ENCODE peak calls at places on chromosome 11, in eight cellular contexts. One of them, this sample, is unnamed.

GRCh38 chr11:132908017-132908810 is 624.1 kb downstream of the OPCML start:
- DNase-seq in adrenal gland: no peak
- DNase-seq in left ventricle myocardium inferior: no peak
- DNase-seq in psoas muscle: no peak
- DNase-seq in heart right ventricle: no peak
- DNase-seq in A549: no peak
- DNase-seq in neural progenitor cell: no peak
- DNase-seq in cardiac fibroblast: no peak
- DNase-seq in this sample: no peak

GRCh38 chr11:65791719-65792213 is 4.9 kb downstream of the OVOL1 start:
- DNase-seq in adrenal gland: no peak
- DNase-seq in heart right ventricle: no peak
- DNase-seq in cardiac fibroblast: no peak
- DNase-seq in left ventricle myocardium inferior: no peak
- DNase-seq in psoas muscle: no peak
- DNase-seq in neural progenitor cell: no peak
- DNase-seq in A549: no peak
- DNase-seq in this sample: peak

GRCh38 chr11:116857936-116858335 is 20.5 kb upstream of the APOA1 start:
- DNase-seq in psoas muscle: no peak
- DNase-seq in neural progenitor cell: no peak
- DNase-seq in A549: no peak
- DNase-seq in cardiac fibroblast: no peak
- DNase-seq in left ventricle myocardium inferior: no peak
- DNase-seq in heart right ventricle: no peak
- DNase-seq in adrenal gland: no peak
- DNase-seq in this sample: no peak

GRCh38 chr11:23288001-23288783 is 427.9 kb upstream of the CCDC179 start:
- DNase-seq in left ventricle myocardium inferior: no peak
- DNase-seq in adrenal gland: no peak
- DNase-seq in psoas muscle: no peak
- DNase-seq in neural progenitor cell: no peak
- DNase-seq in A549: no peak
- DNase-seq in heart right ventricle: no peak
- DNase-seq in cardiac fibroblast: peak
- DNase-seq in this sample: no peak

GRCh38 chr11:68963779-68964178 is 17.0 kb downstream of the MRGPRD start:
- DNase-seq in psoas muscle: no peak
- DNase-seq in left ventricle myocardium inferior: no peak
- DNase-seq in adrenal gland: no peak
- DNase-seq in cardiac fibroblast: no peak
- DNase-seq in heart right ventricle: no peak
- DNase-seq in neural progenitor cell: no peak
- DNase-seq in A549: no peak
- DNase-seq in this sample: peak

GRCh38 chr11:8006349-8006977 is 19.3 kb downstream of the EIF3F start:
- DNase-seq in cardiac fibroblast: peak
- DNase-seq in left ventricle myocardium inferior: peak
- DNase-seq in neural progenitor cell: peak
- DNase-seq in psoas muscle: no peak
- DNase-seq in adrenal gland: peak
- DNase-seq in A549: peak
- DNase-seq in heart right ventricle: peak
- DNase-seq in this sample: no peak

GRCh38 chr11:61577383-61578118 is 3.3 kb downstream of the SYT7 start:
- DNase-seq in psoas muscle: no peak
- DNase-seq in left ventricle myocardium inferior: peak
- DNase-seq in neural progenitor cell: peak
- DNase-seq in heart right ventricle: peak
- DNase-seq in cardiac fibroblast: peak
- DNase-seq in A549: no peak
- DNase-seq in adrenal gland: no peak
- DNase-seq in this sample: no peak

GRCh38 chr11:44791546-44791945 is 64.8 kb downstream of the TSPAN18 start:
- DNase-seq in heart right ventricle: no peak
- DNase-seq in neural progenitor cell: no peak
- DNase-seq in left ventricle myocardium inferior: no peak
- DNase-seq in adrenal gland: no peak
- DNase-seq in cardiac fibroblast: no peak
- DNase-seq in A549: no peak
- DNase-seq in psoas muscle: no peak
- DNase-seq in this sample: no peak

GRCh38 chr11:132595711-132596111 is 936.6 kb downstream of the OPCML start:
- DNase-seq in heart right ventricle: no peak
- DNase-seq in adrenal gland: no peak
- DNase-seq in neural progenitor cell: no peak
- DNase-seq in cardiac fibroblast: peak
- DNase-seq in psoas muscle: no peak
- DNase-seq in left ventricle myocardium inferior: no peak
- DNase-seq in A549: no peak
- DNase-seq in this sample: no peak

GRCh38 chr11:69915501-69916250 is 96.5 kb upstream of the FGF3 start:
- DNase-seq in neural progenitor cell: peak
- DNase-seq in psoas muscle: peak
- DNase-seq in left ventricle myocardium inferior: peak
- DNase-seq in adrenal gland: peak
- DNase-seq in cardiac fibroblast: peak
- DNase-seq in A549: peak
- DNase-seq in heart right ventricle: peak
- DNase-seq in this sample: peak

GRCh38 chr11:19071255-19071654 is 10.7 kb upstream of the MRGPRX2 start:
- DNase-seq in cardiac fibroblast: peak
- DNase-seq in left ventricle myocardium inferior: peak
- DNase-seq in heart right ventricle: peak
- DNase-seq in psoas muscle: peak
- DNase-seq in neural progenitor cell: peak
- DNase-seq in adrenal gland: peak
- DNase-seq in A549: peak
- DNase-seq in this sample: peak

GRCh38 chr11:130436171-130436570 is 7.8 kb upstream of the ADAMTS8 start:
- DNase-seq in left ventricle myocardium inferior: no peak
- DNase-seq in heart right ventricle: no peak
- DNase-seq in cardiac fibroblast: no peak
- DNase-seq in psoas muscle: no peak
- DNase-seq in adrenal gland: no peak
- DNase-seq in A549: no peak
- DNase-seq in neural progenitor cell: no peak
- DNase-seq in this sample: no peak

GRCh38 chr11:126583594-126583993 is 228.1 kb downstream of the ST3GAL4 start:
- DNase-seq in psoas muscle: no peak
- DNase-seq in neural progenitor cell: no peak
- DNase-seq in heart right ventricle: no peak
- DNase-seq in left ventricle myocardium inferior: no peak
- DNase-seq in A549: no peak
- DNase-seq in adrenal gland: no peak
- DNase-seq in cardiac fibroblast: no peak
- DNase-seq in this sample: no peak

GRCh38 chr11:126586303-126586627 is 230.8 kb downstream of the ST3GAL4 start:
- DNase-seq in adrenal gland: no peak
- DNase-seq in cardiac fibroblast: no peak
- DNase-seq in neural progenitor cell: peak
- DNase-seq in A549: no peak
- DNase-seq in heart right ventricle: no peak
- DNase-seq in left ventricle myocardium inferior: no peak
- DNase-seq in psoas muscle: no peak
- DNase-seq in this sample: no peak

GRCh38 chr11:126583101-126583500 is 227.6 kb downstream of the ST3GAL4 start:
- DNase-seq in cardiac fibroblast: no peak
- DNase-seq in left ventricle myocardium inferior: no peak
- DNase-seq in adrenal gland: no peak
- DNase-seq in heart right ventricle: no peak
- DNase-seq in neural progenitor cell: no peak
- DNase-seq in psoas muscle: no peak
- DNase-seq in A549: no peak
- DNase-seq in this sample: no peak

GRCh38 chr11:126584028-126584427 is 228.5 kb downstream of the ST3GAL4 start:
- DNase-seq in adrenal gland: no peak
- DNase-seq in neural progenitor cell: no peak
- DNase-seq in A549: no peak
- DNase-seq in psoas muscle: no peak
- DNase-seq in left ventricle myocardium inferior: no peak
- DNase-seq in heart right ventricle: no peak
- DNase-seq in cardiac fibroblast: no peak
- DNase-seq in this sample: no peak

DNA sequence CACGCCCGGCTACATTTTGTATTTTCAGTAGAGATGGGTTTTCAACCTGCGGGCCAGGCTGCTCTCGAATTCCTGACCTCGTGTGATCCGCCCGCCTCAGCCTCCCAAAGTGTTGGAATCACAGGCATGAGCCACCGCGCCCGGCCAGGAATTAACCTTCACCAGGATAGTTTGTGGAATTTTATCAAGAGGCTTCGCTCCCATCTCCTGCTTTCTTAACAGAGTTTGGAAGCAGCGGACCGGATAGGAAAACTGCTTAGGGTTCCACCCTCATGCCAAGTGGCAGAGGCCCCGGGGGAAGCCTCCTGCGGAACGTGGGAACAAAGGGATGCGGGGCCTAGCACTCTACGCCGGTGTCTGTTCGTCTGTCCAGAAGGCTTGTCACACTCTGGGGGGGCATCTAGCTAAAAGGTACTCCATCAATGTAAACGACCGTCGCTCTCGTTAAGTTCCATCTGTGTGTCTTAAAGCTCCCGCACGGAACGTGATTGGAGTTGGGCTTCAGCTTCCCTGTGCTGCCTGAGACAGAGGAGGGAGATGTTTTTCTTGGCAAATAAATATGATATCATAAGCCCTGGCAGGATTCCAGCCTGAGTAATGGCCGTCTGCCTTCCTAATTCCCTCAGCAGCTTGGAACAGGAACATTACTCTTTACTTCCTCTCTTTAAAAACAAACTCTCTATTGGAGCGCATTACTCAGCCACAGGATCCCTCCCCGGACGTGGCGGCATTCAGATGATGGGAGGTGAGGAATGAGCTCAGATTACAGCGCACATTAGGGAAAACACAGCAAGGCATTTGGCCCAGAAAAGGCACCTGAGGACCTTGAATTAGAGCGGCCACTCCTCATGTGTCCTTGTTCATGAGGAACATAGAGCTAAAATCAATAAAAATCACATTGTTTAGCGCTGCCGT is 230.2 kb downstream of the ST3GAL4 start:
- DNase-seq in A549: peak
- DNase-seq in adrenal gland: peak
- DNase-seq in heart right ventricle: peak
- DNase-seq in left ventricle myocardium inferior: peak
- DNase-seq in psoas muscle: peak
- DNase-seq in neural progenitor cell: peak
- DNase-seq in cardiac fibroblast: peak
- DNase-seq in this sample: no peak
- H3K4me3 ChIP-seq in A549: no peak
- H3K4me3 ChIP-seq in adrenal gland: no peak
- H3K4me3 ChIP-seq in heart right ventricle: no peak
- H3K4me3 ChIP-seq in left ventricle myocardium inferior: peak
- H3K4me3 ChIP-seq in psoas muscle: peak
- H3K4me3 ChIP-seq in neural progenitor cell: no peak
- H3K4me3 ChIP-seq in cardiac fibroblast: no peak
- H3K4me3 ChIP-seq in this sample: peak

GRCh38 chr11:12126352-12127019 is 16.1 kb downstream of the MICAL2 start:
- DNase-seq in cardiac fibroblast: peak
- DNase-seq in heart right ventricle: no peak
- DNase-seq in A549: no peak
- DNase-seq in adrenal gland: no peak
- DNase-seq in psoas muscle: no peak
- DNase-seq in neural progenitor cell: no peak
- DNase-seq in left ventricle myocardium inferior: no peak
- DNase-seq in this sample: peak
- H3K4me3 ChIP-seq in cardiac fibroblast: no peak
- H3K4me3 ChIP-seq in heart right ventricle: no peak
- H3K4me3 ChIP-seq in A549: no peak
- H3K4me3 ChIP-seq in adrenal gland: no peak
- H3K4me3 ChIP-seq in psoas muscle: no peak
- H3K4me3 ChIP-seq in neural progenitor cell: no peak
- H3K4me3 ChIP-seq in left ventricle myocardium inferior: no peak
- H3K4me3 ChIP-seq in this sample: no peak

GRCh38 chr11:6825333-6825744 is 20.1 kb upstream of the OR10A5 start:
- DNase-seq in neural progenitor cell: no peak
- DNase-seq in cardiac fibroblast: peak
- DNase-seq in heart right ventricle: no peak
- DNase-seq in left ventricle myocardium inferior: no peak
- DNase-seq in psoas muscle: no peak
- DNase-seq in A549: no peak
- DNase-seq in adrenal gland: no peak
- DNase-seq in this sample: no peak

GRCh38 chr11:6824461-6824860 is 21.0 kb upstream of the OR10A5 start:
- DNase-seq in neural progenitor cell: no peak
- DNase-seq in psoas muscle: no peak
- DNase-seq in adrenal gland: no peak
- DNase-seq in A549: no peak
- DNase-seq in cardiac fibroblast: no peak
- DNase-seq in left ventricle myocardium inferior: no peak
- DNase-seq in heart right ventricle: no peak
- DNase-seq in this sample: no peak

GRCh38 chr11:6833329-6833728 is 12.2 kb upstream of the OR10A5 start:
- DNase-seq in psoas muscle: no peak
- DNase-seq in heart right ventricle: no peak
- DNase-seq in left ventricle myocardium inferior: no peak
- DNase-seq in A549: no peak
- DNase-seq in adrenal gland: no peak
- DNase-seq in cardiac fibroblast: no peak
- DNase-seq in neural progenitor cell: no peak
- DNase-seq in this sample: no peak

GRCh38 chr11:6828103-6828502 is 17.4 kb upstream of the OR10A5 start:
- DNase-seq in adrenal gland: no peak
- DNase-seq in psoas muscle: no peak
- DNase-seq in cardiac fibroblast: no peak
- DNase-seq in heart right ventricle: no peak
- DNase-seq in left ventricle myocardium inferior: no peak
- DNase-seq in neural progenitor cell: no peak
- DNase-seq in A549: no peak
- DNase-seq in this sample: no peak
- H3K4me3 ChIP-seq in adrenal gland: no peak
- H3K4me3 ChIP-seq in psoas muscle: no peak
- H3K4me3 ChIP-seq in cardiac fibroblast: no peak
- H3K4me3 ChIP-seq in heart right ventricle: no peak
- H3K4me3 ChIP-seq in left ventricle myocardium inferior: no peak
- H3K4me3 ChIP-seq in neural progenitor cell: no peak
- H3K4me3 ChIP-seq in A549: no peak
- H3K4me3 ChIP-seq in this sample: no peak

DNA sequence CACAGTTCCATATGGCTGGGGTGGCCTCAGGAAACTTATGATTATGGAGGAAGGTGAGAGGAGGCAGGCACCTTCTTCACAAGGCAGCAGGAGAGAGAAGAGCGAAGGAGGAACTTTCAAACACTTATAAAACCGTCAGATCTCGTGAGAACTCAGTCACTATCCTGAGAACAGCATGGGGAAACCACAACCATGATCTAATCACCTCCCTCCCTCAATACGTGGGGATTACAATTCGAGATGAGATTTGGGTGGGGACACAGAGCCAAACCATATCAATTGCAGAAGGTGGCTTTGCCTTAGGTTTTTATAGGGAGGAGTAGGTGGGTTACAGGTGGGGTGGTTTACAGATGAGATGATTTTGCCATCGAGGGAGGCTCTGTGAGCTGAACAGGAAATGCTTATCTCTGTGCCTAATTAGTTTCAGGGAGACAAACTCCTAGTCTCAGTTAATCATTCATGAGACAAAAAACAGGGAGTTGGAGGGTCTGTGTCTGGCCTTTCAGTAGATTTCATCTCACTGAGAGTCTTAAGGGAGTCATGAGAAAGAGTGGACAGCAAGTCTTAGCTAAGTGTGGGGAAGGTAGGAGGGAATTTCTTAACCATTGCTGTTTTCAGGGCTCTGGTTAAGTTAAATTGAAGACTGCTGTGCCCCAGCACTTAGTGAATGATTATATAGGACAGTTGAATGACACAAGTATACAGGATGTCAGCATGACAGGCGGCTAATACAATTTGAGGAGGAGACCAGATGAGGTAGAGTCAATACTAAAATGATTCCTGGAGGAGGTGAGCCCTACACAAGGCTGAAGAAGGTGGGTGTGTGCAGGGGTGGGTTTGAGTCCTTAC is 47.7 kb downstream of the CWC15 start:
- DNase-seq in psoas muscle: no peak
- DNase-seq in adrenal gland: no peak
- DNase-seq in cardiac fibroblast: peak
- DNase-seq in left ventricle myocardium inferior: no peak
- DNase-seq in neural progenitor cell: no peak
- DNase-seq in A549: no peak
- DNase-seq in heart right ventricle: no peak
- DNase-seq in this sample: no peak
- H3K4me3 ChIP-seq in psoas muscle: no peak
- H3K4me3 ChIP-seq in adrenal gland: no peak
- H3K4me3 ChIP-seq in cardiac fibroblast: no peak
- H3K4me3 ChIP-seq in left ventricle myocardium inferior: no peak
- H3K4me3 ChIP-seq in neural progenitor cell: no peak
- H3K4me3 ChIP-seq in A549: no peak
- H3K4me3 ChIP-seq in heart right ventricle: no peak
- H3K4me3 ChIP-seq in this sample: no peak

This sample was measured in lower lobe of right lung.